ENCODE peak calls at places on chromosome 18, in seven cellular contexts. Q is gastrocnemius medialis; E is cardiac fibroblast; L is A549; X is left lung; N is Jurkat, Clone E6-1; U is ELR. T is an unnamed sample.

GRCh38 chr18:8937112-8937641 is 165.3 kb upstream of the NDUFV2 start:
- DNase-seq in Q (no peak), E (no peak), L (no peak), X (no peak), N (no peak), U (no peak), T (no peak)

GRCh38 chr18:52237551-52237950 is 102.4 kb upstream of the DCC start:
- DNase-seq in Q (no peak), E (no peak), L (no peak), X (no peak), N (no peak), U (no peak), T (no peak)

GRCh38 chr18:5097116-5097703 is 99.8 kb downstream of the AKAIN1 start:
- DNase-seq in Q (no peak), E (no peak), L (no peak), X (no peak), N (no peak), U (no peak), T (no peak)

GRCh38 chr18:24814521-24814920 is 354.1 kb downstream of the HRH4 start:
- DNase-seq in Q (no peak), E (no peak), L (no peak), X (no peak), N (no peak), U (no peak), T (no peak)

GRCh38 chr18:26052497-26052896 is 37.9 kb downstream of the SS18 start:
- DNase-seq in Q (no peak), E (peak; percentile 40), L (no peak), X (no peak), N (no peak), U (peak; percentile 14), T (no peak)

GRCh38 chr18:42363446-42363845 is 408.4 kb downstream of the PIK3C3 start:
- DNase-seq in Q (no peak), E (no peak), L (no peak), X (no peak), N (no peak), U (no peak), T (no peak)

GRCh38 chr18:9079863-9080528 is 22.5 kb upstream of the NDUFV2 start:
- DNase-seq in Q (no peak), E (no peak), L (no peak), X (no peak), N (no peak), U (no peak), T (no peak)

GRCh38 chr18:3148930-3149535 is 70.7 kb downstream of the MYOM1 start:
- DNase-seq in Q (no peak), E (peak; percentile 40), L (no peak), X (no peak), N (no peak), U (peak; percentile 39), T (no peak)

GRCh38 chr18:74251297-74252031 is 40.3 kb downstream of the CYB5A start:
- DNase-seq in Q (no peak), E (peak; percentile 76), L (peak; percentile 77), X (no peak), N (no peak), U (peak; percentile 40), T (no peak)

GRCh38 chr18:55421612-55422381 is 166.2 kb downstream of the TCF4 start:
- DNase-seq in Q (peak; percentile 46), E (peak; percentile 69), L (no peak), X (no peak), N (no peak), U (peak; percentile 64), T (no peak)

GRCh38 chr18:58850784-58851469 is 13.8 kb upstream of the ZNF532 start:
- DNase-seq in Q (peak; percentile 34), E (no peak), L (no peak), X (no peak), N (no peak), U (no peak), T (no peak)

GRCh38 chr18:79395761-79396404 is at the start of gene NFATC1:
- DNase-seq in Q (peak; percentile 66), E (peak; percentile 76), L (peak; percentile 61), X (peak; percentile 87), N (peak; percentile 39), U (peak; percentile 40), T (peak; percentile 90)

GRCh38 chr18:46335551-46336059 is 231.4 kb downstream of the HAUS1 start:
- DNase-seq in Q (no peak), E (no peak), L (no peak), X (no peak), N (no peak), U (no peak), T (no peak)

GRCh38 chr18:38868757-38869156 is 1303.2 kb upstream of the CELF4 start:
- DNase-seq in Q (no peak), E (no peak), L (no peak), X (no peak), N (peak; percentile 34), U (no peak), T (no peak)

GRCh38 chr18:36828630-36829361 is at the start of the genes KIAA1328 and TPGS2:
- DNase-seq in Q (peak; percentile 71), E (peak; percentile 83), L (peak; percentile 88), X (peak; percentile 98), N (peak; percentile 79), U (peak; percentile 88), T (peak; percentile 88)

GRCh38 chr18:79682896-79683625 is 3.5 kb downstream of the CTDP1 start:
- DNase-seq in Q (no peak), E (no peak), L (no peak), X (no peak), N (peak; percentile 83), U (no peak), T (no peak)

GRCh38 chr18:72375628-72376027 is 168.5 kb downstream of the CBLN2 start:
- DNase-seq in Q (no peak), E (no peak), L (no peak), X (no peak), N (no peak), U (no peak), T (no peak)

GRCh38 chr18:8020133-8020846 is 453.2 kb downstream of the PTPRM start:
- DNase-seq in Q (no peak), E (no peak), L (no peak), X (no peak), N (no peak), U (no peak), T (no peak)

GRCh38 chr18:48891721-48892120 is 59.0 kb downstream of the SMAD7 start:
- DNase-seq in Q (no peak), E (no peak), L (no peak), X (peak; percentile 22), N (no peak), U (no peak), T (no peak)

GRCh38 chr18:36798738-36799473 is 29.9 kb downstream of the TPGS2 start:
- DNase-seq in Q (no peak), E (no peak), L (no peak), X (no peak), N (no peak), U (no peak), T (no peak)

GRCh38 chr18:48230459-48231113 is 178.6 kb downstream of the ZBTB7C start:
- DNase-seq in Q (peak; percentile 64), E (peak; percentile 64), L (peak; percentile 66), X (no peak), N (peak; percentile 12), U (peak; percentile 70), T (no peak)

GRCh38 chr18:37170984-37171383 is 342.1 kb downstream of the KIAA1328 start:
- DNase-seq in Q (no peak), E (no peak), L (no peak), X (no peak), N (no peak), U (no peak), T (no peak)

T was measured in suprapubic skin.